ENCODE peak calls at places on chromosomes 7 and 10, in ten cellular contexts. L is heart left ventricle, J is NCI-H1105, P is Right ventricle myocardium superior, T is right cardiac atrium, V is retina, I is neuronal stem cell, F is cardiac muscle cell, C is T-helper 9 cell, B is NCI-H510A treated with DMSO at 0.1 percent for 48 hours. N is an unnamed sample.

GRCh38 chr10:53109320-53109719 is 336.7 kb upstream of the MBL2 start:
- DNase-seq in L (no peak), J (no peak), P (no peak), T (no peak), V (no peak), I (no peak), F (no peak), C (no peak), B (no peak), N (no peak)

GRCh38 chr7:115271332-115272235 is 349.7 kb downstream of the MDFIC start:
- DNase-seq in L (no peak), J (no peak), P (no peak), T (no peak), V (no peak), I (no peak), F (peak; percentile 35), C (no peak), B (no peak), N (no peak)

GRCh38 chr7:157553256-157553655 is 216.5 kb downstream of the DNAJB6 start:
- DNase-seq in L (no peak), J (no peak), P (peak; percentile 13), T (no peak), V (no peak), I (no peak), F (no peak), C (no peak), B (no peak), N (no peak)

GRCh38 chr7:5425507-5426225 is 2.0 kb upstream of the TNRC18 start:
- DNase-seq in L (peak; percentile 78), J (peak; percentile 83), P (peak; percentile 81), T (peak; percentile 89), V (peak; percentile 96), I (peak; percentile 83), F (peak; percentile 91), C (no peak), B (peak; percentile 84), N (peak; percentile 81)

GRCh38 chr10:63256047-63256773 is 123.1 kb downstream of the NRBF2 start:
- DNase-seq in L (no peak), J (no peak), P (no peak), T (no peak), V (no peak), I (no peak), F (peak; percentile 76), C (no peak), B (no peak), N (no peak)

GRCh38 chr10:86344714-86345161 is 21.9 kb downstream of the GRID1 start:
- DNase-seq in L (no peak), J (no peak), P (peak; percentile 32), T (peak; percentile 43), V (no peak), I (no peak), F (no peak), C (no peak), B (peak; percentile 19), N (no peak)

GRCh38 chr10:6299234-6299633 is 96.5 kb downstream of the PFKFB3 start:
- DNase-seq in L (no peak), J (no peak), P (no peak), T (no peak), V (no peak), I (no peak), F (no peak), C (no peak), B (no peak), N (no peak)

GRCh38 chr10:70430489-70431445 is 10.7 kb downstream of the NODAL start:
- DNase-seq in L (peak; percentile 82), J (no peak), P (peak; percentile 59), T (peak; percentile 81), V (no peak), I (no peak), F (peak; percentile 93), C (no peak), B (no peak), N (no peak)

GRCh38 chr10:122829454-122829853 is 16.2 kb downstream of the CUZD1 start:
- DNase-seq in L (no peak), J (no peak), P (no peak), T (no peak), V (no peak), I (no peak), F (no peak), C (no peak), B (no peak), N (no peak)

GRCh38 chr10:102669206-102670064 is 25.2 kb downstream of the TRIM8 start:
- DNase-seq in L (peak; percentile 88), J (no peak), P (peak; percentile 75), T (peak; percentile 76), V (peak; percentile 35), I (no peak), F (no peak), C (no peak), B (no peak), N (no peak)

GRCh38 chr10:113530476-113530875 is 22.4 kb upstream of the HABP2 start:
- DNase-seq in L (no peak), J (no peak), P (no peak), T (no peak), V (no peak), I (no peak), F (no peak), C (no peak), B (no peak), N (no peak)

GRCh38 chr7:37364871-37365270 is 83.8 kb downstream of the ELMO1 start:
- DNase-seq in L (no peak), J (no peak), P (no peak), T (no peak), V (no peak), I (no peak), F (no peak), C (no peak), B (no peak), N (no peak)

GRCh38 chr7:107014381-107015023 is 30.0 kb upstream of the PRKAR2B start:
- DNase-seq in L (no peak), J (peak; percentile 19), P (no peak), T (no peak), V (no peak), I (no peak), F (peak; percentile 34), C (no peak), B (no peak), N (no peak)